ENCODE peak calls at places on chromosomes 6 and 20, in six cellular contexts. U is GM06990, Y is GM23248, L is GM23338, D is Karpas-422, W is astrocyte. S is an unnamed sample. For H3K36me3 and H3K27me3, the result is how much of the 10 kb centered on the place peaks cover.

GRCh38 chr20:6395695-6396094 is 272.9 kb upstream of the FERMT1 start:
- DNase-seq in U (no peak), L (no peak), W (peak), D (no peak), Y (no peak), S (no peak)

GRCh38 chr20:58721951-58722371 is 29.4 kb downstream of the NPEPL1 start:
- DNase-seq in U (no peak), Y (no peak), D (no peak), L (no peak), W (no peak), S (peak)

GRCh38 chr6:156639023-156639728 is 138.0 kb upstream of the ARID1B start:
- DNase-seq in D (peak), W (peak), U (no peak), Y (no peak), L (no peak), S (no peak)

GRCh38 chr6:18334251-18334650 is 52.9 kb upstream of the RNF144B start:
- DNase-seq in L (no peak), D (no peak), Y (no peak), W (no peak), U (no peak), S (no peak)

GRCh38 chr20:57708694-57709673 is 831 bp downstream of the PMEPA1 start:
- DNase-seq in L (no peak), Y (peak), U (no peak), D (no peak), W (no peak), S (peak)

GRCh38 chr20:23273776-23274175 is 76.8 kb upstream of the NXT1 start:
- DNase-seq in Y (no peak), D (no peak), U (no peak), W (no peak), L (no peak), S (no peak)

GRCh38 chr6:144659202-144659731 is 374.1 kb downstream of the UTRN start:
- DNase-seq in Y (peak), L (peak), U (no peak), W (peak), D (no peak), S (peak)

GRCh38 chr6:89874438-89874837 is 19.8 kb upstream of the GJA10 start:
- DNase-seq in D (no peak), Y (no peak), W (no peak), L (no peak), U (no peak), S (no peak)

GRCh38 chr6:13776602-13777001 is 37.8 kb downstream of the MCUR1 start:
- DNase-seq in L (no peak), D (no peak), Y (no peak), U (no peak), W (no peak), S (no peak)

GRCh38 chr6:148520109-148520841 is 177.6 kb downstream of the SASH1 start:
- DNase-seq in Y (peak), L (no peak), U (peak), D (peak), W (no peak), S (no peak)

GRCh38 chr6:83381949-83382348 is 48.9 kb downstream of the ME1 start:
- DNase-seq in Y (no peak), W (no peak), L (no peak), U (no peak), D (no peak), S (no peak)

GRCh38 chr6:52893803-52894202 is 15.7 kb downstream of the GSTA3 start:
- DNase-seq in D (no peak), Y (no peak), W (no peak), U (no peak), L (no peak), S (no peak)

GRCh38 chr20:8152183-8152582 is 20.1 kb downstream of the PLCB1 start:
- DNase-seq in Y (peak), W (peak), L (no peak), U (no peak), D (no peak), S (no peak)

GRCh38 chr6:53651764-53652401 is 13.7 kb downstream of the KLHL31 start:
- DNase-seq in W (peak), L (peak), Y (peak), U (peak), D (no peak), S (peak)

GRCh38 chr6:4370066-4370465 is 234.7 kb upstream of the ECI2 start:
- DNase-seq in L (no peak), U (no peak), D (no peak), W (peak), Y (peak), S (no peak)

GRCh38 chr6:85392379-85392778 is 57.5 kb upstream of the NT5E start:
- DNase-seq in W (no peak), L (no peak), U (no peak), D (no peak), Y (no peak), S (no peak)

GRCh38 chr6:85390105-85390728 is 59.7 kb upstream of the NT5E start:
- DNase-seq in Y (peak), L (no peak), U (no peak), W (peak), D (no peak), S (no peak)

GRCh38 chr6:85388531-85388930 is 61.4 kb upstream of the NT5E start:
- DNase-seq in W (no peak), D (no peak), L (no peak), U (no peak), Y (no peak), S (no peak)

GRCh38 chr6:85389180-85389797 is 60.6 kb upstream of the NT5E start:
- DNase-seq in D (no peak), U (no peak), L (peak), W (no peak), Y (no peak), S (no peak)

GRCh38 chr6:85390775-85391174 is 59.1 kb upstream of the NT5E start:
- DNase-seq in L (no peak), U (no peak), D (no peak), W (peak), Y (peak), S (no peak)
- H3K4me3 ChIP-seq in L (no peak), U (no peak), D (no peak), W (no peak), Y (no peak), S (no peak)

GRCh38 chr20:15834857-15835256 is 738.4 kb downstream of the KIF16B start:
- DNase-seq in Y (no peak), D (no peak), U (no peak), W (no peak), L (no peak), S (no peak)

GRCh38 chr20:15837563-15837962 is 735.7 kb downstream of the KIF16B start:
- DNase-seq in D (no peak), L (no peak), Y (no peak), W (no peak), U (no peak), S (no peak)

GRCh38 chr20:15838466-15838865 is 734.8 kb downstream of the KIF16B start:
- DNase-seq in Y (no peak), L (no peak), W (no peak), U (no peak), D (no peak), S (no peak)

GRCh38 chr20:15836634-15837033 is 736.6 kb downstream of the KIF16B start:
- DNase-seq in U (no peak), Y (no peak), W (peak), D (no peak), L (no peak), S (no peak)

GRCh38 chr20:15835811-15836210 is 737.4 kb downstream of the KIF16B start:
- DNase-seq in Y (no peak), L (no peak), U (no peak), D (no peak), W (no peak), S (no peak)
- H3K36me3 ChIP-seq in Y (under half), L (under half), U (under half), D (under half), W (under half), S (under half)

GRCh38 chr6:44078795-44079671 is 48.2 kb downstream of the MRPL14 start:
- DNase-seq in L (peak), Y (peak), D (peak), W (no peak), U (peak), S (peak)
- H3K27me3 ChIP-seq in L (under half), Y (under half), D (under half), W (under half), U (under half), S (under half)

GRCh38 chr6:139545474-139546116 is 171.1 kb upstream of the CITED2 start:
- DNase-seq in U (no peak), W (peak), L (no peak), Y (no peak), D (no peak), S (no peak)
- H3K4me3 ChIP-seq in U (no peak), W (no peak), L (no peak), Y (no peak), D (no peak), S (no peak)

GRCh38 chr20:61532736-61533135 is 280.7 kb downstream of the CDH4 start:
- DNase-seq in W (no peak), L (no peak), U (no peak), D (no peak), Y (no peak), S (no peak)
- H3K36me3 ChIP-seq in W (under half), L (under half), U (under half), D (under half), Y (under half), S (under half)

GRCh38 chr6:127518212-127518709 is 874 bp downstream of the MTCL3 start:
- DNase-seq in L (peak), U (no peak), D (no peak), W (no peak), Y (no peak), S (peak)
- H3K27me3 ChIP-seq in L (under half), U (under half), D (under half), W (under half), Y (under half), S (under half)

GRCh38 chr20:13105864-13106457 is 97.2 kb downstream of the SPTLC3 start:
- DNase-seq in Y (peak), L (peak), D (peak), U (no peak), W (peak), S (no peak)
- H3K4me3 ChIP-seq in Y (no peak), L (no peak), D (no peak), U (no peak), W (no peak), S (no peak)

DNA sequence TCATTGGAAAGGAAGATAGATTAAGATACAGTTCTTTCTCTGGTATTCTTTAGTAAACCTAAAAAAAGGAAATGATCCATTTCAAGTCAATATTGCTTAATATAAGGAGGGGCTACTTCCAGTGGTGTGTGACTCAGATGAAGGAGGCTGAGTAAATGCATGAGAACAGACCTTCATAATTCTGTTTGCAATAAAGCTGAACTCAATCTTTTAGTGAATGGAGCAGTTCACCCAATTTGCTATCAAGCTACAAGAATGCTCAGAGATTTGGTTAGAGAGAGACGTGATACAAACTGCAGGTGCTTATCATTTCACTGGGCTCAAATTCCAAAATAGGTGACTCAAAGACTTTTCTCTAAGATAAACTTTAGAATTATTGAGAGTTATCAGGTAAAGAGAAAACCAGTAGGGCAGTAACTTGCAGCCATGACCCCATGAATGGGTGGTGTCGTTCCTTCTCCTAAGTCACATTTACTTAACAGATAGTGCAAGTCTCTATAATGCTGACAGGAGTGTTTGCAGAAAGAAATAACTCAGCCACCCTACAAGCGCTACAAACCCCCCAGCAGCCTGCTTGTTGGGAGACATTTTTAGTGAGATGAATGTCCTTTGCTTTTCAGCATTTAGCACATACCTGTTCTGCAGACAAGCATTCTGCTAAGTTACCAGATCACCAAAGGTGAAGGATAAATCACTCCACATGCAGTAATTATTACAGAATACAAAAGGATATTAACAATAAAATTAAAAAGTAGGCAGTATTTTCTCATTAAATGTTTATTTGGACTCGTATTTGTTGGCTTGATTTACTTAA is 16.4 kb upstream of the BLOC1S5 start:
- DNase-seq in Y (peak), U (no peak), W (peak), D (no peak), L (no peak), S (no peak)
- H3K36me3 ChIP-seq in Y (under half), U (under half), W (under half), D (under half), L (under half), S (under half)

S was measured in H7.